ENCODE peak calls at places on chromosomes 13 and 19, in six cellular contexts. C is CMK, T is BE2C, F is fibroblast of the conjunctiva, G is fibroblast of pulmonary artery, V is cortex of kidney. K is an unnamed sample.

GRCh38 chr19:43848821-43849220 is 21.7 kb downstream of the ZNF283 start:
- DNase-seq in C (no peak), T (no peak), F (no peak), G (no peak), V (no peak), K (no peak)

GRCh38 chr13:71477735-71478134 is 389.3 kb downstream of the DACH1 start:
- DNase-seq in C (no peak), T (no peak), F (no peak), G (no peak), V (no peak), K (no peak)

GRCh38 chr19:38204096-38204495 is 19.9 kb downstream of the DPF1 start:
- DNase-seq in C (no peak), T (no peak), F (no peak), G (no peak), V (no peak), K (no peak)

GRCh38 chr19:53908106-53908932 is 759 bp upstream of the CACNG7 start:
- DNase-seq in C (no peak), T (peak), F (no peak), G (peak), V (no peak), K (no peak)

GRCh38 chr13:76852991-76853390 is 33.2 kb downstream of the KCTD12 start:
- DNase-seq in C (no peak), T (no peak), F (no peak), G (peak), V (no peak), K (no peak)

GRCh38 chr19:14366529-14366928 is 14.7 kb upstream of the ADGRE5 start:
- DNase-seq in C (no peak), T (peak), F (peak), G (peak), V (no peak), K (no peak)

GRCh38 chr13:35957174-35957867 is 173.9 kb downstream of the DCLK1 start:
- DNase-seq in C (no peak), T (no peak), F (peak), G (peak), V (no peak), K (no peak)

GRCh38 chr13:43783820-43784219 is 3.0 kb downstream of the ENOX1 start:
- DNase-seq in C (no peak), T (peak), F (peak), G (peak), V (no peak), K (no peak)

GRCh38 chr13:50224534-50224933 is 209.3 kb downstream of the KCNRG start:
- DNase-seq in C (no peak), T (no peak), F (peak), G (peak), V (no peak), K (no peak)

GRCh38 chr13:45367358-45367757 is 26.4 kb upstream of the TPT1 start:
- DNase-seq in C (no peak), T (no peak), F (peak), G (peak), V (no peak), K (peak)

GRCh38 chr13:74067818-74068217 is 66.4 kb downstream of the KLF12 start:
- DNase-seq in C (no peak), T (no peak), F (no peak), G (no peak), V (no peak), K (no peak)